ENCODE peak calls at places on chromosome 9, in seven cellular contexts. A is hypothalamus; P is effector memory CD4-positive, alpha-beta T cell; G is activated naive CD4-positive, alpha-beta T cell; Z is stimulated activated naive CD4-positive, alpha-beta T cell; B is posterior cingulate gyrus; J is activated effector memory CD4-positive, alpha-beta T cell treated with Interleukin-2 at 50 U/mL for 16 hours. V is an unnamed sample.

GRCh38 chr9:96453625-96454024 is 3.7 kb downstream of the HABP4 start:
- DNase-seq in A (peak), P (no peak), G (no peak), Z (no peak), B (no peak), J (no peak), V (peak)

GRCh38 chr9:13705913-13706312 is 426.4 kb upstream of the MPDZ start:
- DNase-seq in A (no peak), P (no peak), G (no peak), Z (no peak), B (no peak), J (no peak), V (peak)

GRCh38 chr9:134515026-134515821 is 126.4 kb upstream of the COL5A1 start:
- DNase-seq in A (no peak), P (no peak), G (no peak), Z (no peak), B (no peak), J (no peak), V (no peak)

GRCh38 chr9:1927546-1927945 is 87.6 kb upstream of the SMARCA2 start:
- DNase-seq in A (no peak), P (no peak), G (no peak), Z (no peak), B (no peak), J (no peak), V (no peak)

GRCh38 chr9:136376457-136376856 is 3.0 kb upstream of the CARD9 start:
- DNase-seq in A (no peak), P (no peak), G (no peak), Z (no peak), B (no peak), J (no peak), V (no peak)

GRCh38 chr9:128107260-128107970 is 20.1 kb downstream of the PTGES2 start:
- DNase-seq in A (no peak), P (no peak), G (no peak), Z (no peak), B (peak), J (no peak), V (peak)

GRCh38 chr9:135077497-135078200 is 9.8 kb upstream of the OLFM1 start:
- DNase-seq in A (no peak), P (no peak), G (no peak), Z (no peak), B (no peak), J (no peak), V (peak)

GRCh38 chr9:86534572-86535258 is 180.5 kb upstream of the TUT7 start:
- DNase-seq in A (no peak), P (no peak), G (no peak), Z (no peak), B (no peak), J (no peak), V (no peak)

GRCh38 chr9:97889941-97890557 is 32.3 kb downstream of the TRMO start:
- DNase-seq in A (no peak), P (peak), G (peak), Z (peak), B (no peak), J (peak), V (peak)

GRCh38 chr9:133453651-133454050 is 6.1 kb upstream of the CACFD1 start:
- DNase-seq in A (no peak), P (no peak), G (no peak), Z (no peak), B (no peak), J (no peak), V (no peak)

GRCh38 chr9:35681341-35682002 is 7.7 kb downstream of the CA9 start:
- DNase-seq in A (no peak), P (no peak), G (no peak), Z (no peak), B (peak), J (no peak), V (no peak)

GRCh38 chr9:3912817-3913216 is 387.0 kb upstream of the RFX3 start:
- DNase-seq in A (no peak), P (no peak), G (no peak), Z (no peak), B (no peak), J (no peak), V (no peak)

GRCh38 chr9:108478871-108479332 is 376.9 kb downstream of the ACTL7B start:
- DNase-seq in A (no peak), P (no peak), G (no peak), Z (no peak), B (no peak), J (no peak), V (no peak)

GRCh38 chr9:5510991-5511390 is 660 bp downstream of the PDCD1LG2 start:
- DNase-seq in A (no peak), P (no peak), G (no peak), Z (no peak), B (no peak), J (no peak), V (no peak)

GRCh38 chr9:121262450-121262849 is 5.5 kb upstream of the GSN start:
- DNase-seq in A (no peak), P (no peak), G (no peak), Z (no peak), B (no peak), J (no peak), V (no peak)

GRCh38 chr9:35570709-35571108 is 34.4 kb upstream of the TESK1 start:
- DNase-seq in A (no peak), P (no peak), G (no peak), Z (no peak), B (no peak), J (no peak), V (no peak)

GRCh38 chr9:93207326-93207814 is 23.4 kb downstream of the WNK2 start:
- DNase-seq in A (peak), P (no peak), G (no peak), Z (no peak), B (peak), J (no peak), V (peak)

GRCh38 chr9:134575817-134576176 is 65.8 kb upstream of the COL5A1 start:
- DNase-seq in A (no peak), P (no peak), G (no peak), Z (no peak), B (peak), J (no peak), V (no peak)

GRCh38 chr9:126752881-126753670 is 51.8 kb upstream of the ZBTB43 start:
- DNase-seq in A (no peak), P (no peak), G (no peak), Z (no peak), B (no peak), J (no peak), V (no peak)

GRCh38 chr9:134065720-134066419 is 2.0 kb downstream of the BRD3 start:
- DNase-seq in A (no peak), P (peak), G (peak), Z (no peak), B (no peak), J (peak), V (peak)

GRCh38 chr9:129838707-129839259 is 3.5 kb downstream of the USP20 start:
- DNase-seq in A (no peak), P (no peak), G (no peak), Z (no peak), B (no peak), J (no peak), V (no peak)

GRCh38 chr9:130027533-130028370 is 15.2 kb downstream of the FNBP1 start:
- DNase-seq in A (no peak), P (no peak), G (no peak), Z (no peak), B (no peak), J (no peak), V (no peak)

GRCh38 chr9:122329592-122329991 is 41.2 kb upstream of the PTGS1 start:
- DNase-seq in A (no peak), P (no peak), G (no peak), Z (no peak), B (no peak), J (no peak), V (no peak)

GRCh38 chr9:136326061-136326776 is 1.1 kb upstream of the GPSM1 start:
- DNase-seq in A (peak), P (no peak), G (no peak), Z (no peak), B (peak), J (no peak), V (peak)

GRCh38 chr9:125484632-125485282 is 222.3 kb downstream of the MAPKAP1 start:
- DNase-seq in A (no peak), P (no peak), G (no peak), Z (no peak), B (no peak), J (no peak), V (peak)

GRCh38 chr9:75615284-75615683 is 275.2 kb upstream of the PCSK5 start:
- DNase-seq in A (no peak), P (no peak), G (no peak), Z (no peak), B (no peak), J (no peak), V (no peak)

GRCh38 chr9:96612105-96612965 is 7.3 kb downstream of the CDC14B start:
- DNase-seq in A (peak), P (no peak), G (no peak), Z (no peak), B (peak), J (no peak), V (peak)

GRCh38 chr9:130599625-130600024 is 20.2 kb downstream of the FUBP3 start:
- DNase-seq in A (no peak), P (no peak), G (no peak), Z (no peak), B (no peak), J (no peak), V (no peak)

GRCh38 chr9:97811534-97812246 is 41.3 kb upstream of the FOXE1 start:
- DNase-seq in A (no peak), P (no peak), G (no peak), Z (no peak), B (no peak), J (no peak), V (no peak)

GRCh38 chr9:4026925-4027324 is 272.9 kb downstream of the GLIS3 start:
- DNase-seq in A (no peak), P (no peak), G (no peak), Z (no peak), B (no peak), J (no peak), V (no peak)

GRCh38 chr9:69307446-69308216 is 17.4 kb upstream of the ENTREP1 start:
- DNase-seq in A (no peak), P (no peak), G (no peak), Z (no peak), B (no peak), J (no peak), V (no peak)

GRCh38 chr9:106892632-106893031 is 29.7 kb downstream of the ZNF462 start:
- DNase-seq in A (no peak), P (no peak), G (no peak), Z (no peak), B (no peak), J (no peak), V (no peak)

GRCh38 chr9:13719981-13720380 is 440.5 kb upstream of the MPDZ start:
- DNase-seq in A (no peak), P (no peak), G (no peak), Z (no peak), B (no peak), J (no peak), V (no peak)

GRCh38 chr9:109274768-109275596 is 45.9 kb downstream of the EPB41L4B start:
- DNase-seq in A (no peak), P (no peak), G (no peak), Z (no peak), B (no peak), J (no peak), V (no peak)

GRCh38 chr9:125889122-125889523 is 141.9 kb downstream of the PBX3 start:
- DNase-seq in A (no peak), P (no peak), G (no peak), Z (no peak), B (peak), J (no peak), V (peak)

GRCh38 chr9:85716031-85716877 is 25.5 kb downstream of the AGTPBP1 start:
- DNase-seq in A (no peak), P (no peak), G (no peak), Z (no peak), B (no peak), J (no peak), V (no peak)

GRCh38 chr9:69171517-69171916 is 2.6 kb upstream of the TJP2 start:
- DNase-seq in A (no peak), P (no peak), G (no peak), Z (no peak), B (no peak), J (no peak), V (no peak)

GRCh38 chr9:18371621-18372020 is 102.3 kb upstream of the ADAMTSL1 start:
- DNase-seq in A (no peak), P (no peak), G (no peak), Z (no peak), B (no peak), J (no peak), V (no peak)